ENCODE peak calls at places on chromosomes 1 and 21, in eight cellular contexts. One of them, this sample, is unnamed.

GRCh38 chr1:116915182-116915611 is 5.5 kb downstream of the PTGFRN start:
- DNase-seq in H1: no peak
- DNase-seq in DND-41: no peak
- DNase-seq in IMR-90: no peak
- DNase-seq in mammary epithelial cell: peak
- DNase-seq in GM23248: peak
- DNase-seq in neuronal stem cell: no peak
- DNase-seq in mesendoderm: no peak
- DNase-seq in this sample: no peak

GRCh38 chr1:201456499-201457309 is 12.3 kb downstream of the PHLDA3 start:
- DNase-seq in neuronal stem cell: no peak
- DNase-seq in mesendoderm: peak
- DNase-seq in H1: no peak
- DNase-seq in GM23248: peak
- DNase-seq in IMR-90: peak
- DNase-seq in DND-41: no peak
- DNase-seq in mammary epithelial cell: peak
- DNase-seq in this sample: no peak

GRCh38 chr1:97920275-97920831 is 481 bp downstream of the DPYD start:
- DNase-seq in GM23248: peak
- DNase-seq in H1: no peak
- DNase-seq in IMR-90: peak
- DNase-seq in neuronal stem cell: no peak
- DNase-seq in DND-41: no peak
- DNase-seq in mesendoderm: peak
- DNase-seq in mammary epithelial cell: peak
- DNase-seq in this sample: no peak

GRCh38 chr21:43667191-43667904 is 8.0 kb downstream of the RRP1B start:
- DNase-seq in DND-41: no peak
- DNase-seq in mesendoderm: no peak
- DNase-seq in neuronal stem cell: no peak
- DNase-seq in mammary epithelial cell: peak
- DNase-seq in GM23248: peak
- DNase-seq in H1: no peak
- DNase-seq in IMR-90: peak
- DNase-seq in this sample: no peak

GRCh38 chr1:55464550-55464949 is 249.4 kb upstream of the USP24 start:
- DNase-seq in H1: no peak
- DNase-seq in mammary epithelial cell: no peak
- DNase-seq in DND-41: no peak
- DNase-seq in IMR-90: no peak
- DNase-seq in GM23248: no peak
- DNase-seq in mesendoderm: no peak
- DNase-seq in neuronal stem cell: no peak
- DNase-seq in this sample: no peak

GRCh38 chr1:228455715-228456114 is 31.5 kb upstream of the RNF187 start:
- DNase-seq in GM23248: peak
- DNase-seq in neuronal stem cell: no peak
- DNase-seq in DND-41: no peak
- DNase-seq in mesendoderm: no peak
- DNase-seq in IMR-90: peak
- DNase-seq in H1: no peak
- DNase-seq in mammary epithelial cell: no peak
- DNase-seq in this sample: no peak

GRCh38 chr1:40341509-40342380 is 24.7 kb upstream of the COL9A2 start:
- DNase-seq in neuronal stem cell: no peak
- DNase-seq in DND-41: no peak
- DNase-seq in mesendoderm: no peak
- DNase-seq in mammary epithelial cell: no peak
- DNase-seq in H1: no peak
- DNase-seq in GM23248: no peak
- DNase-seq in IMR-90: no peak
- DNase-seq in this sample: no peak

GRCh38 chr21:34598931-34599400 is 15.9 kb downstream of the RCAN1 start:
- DNase-seq in DND-41: no peak
- DNase-seq in IMR-90: peak
- DNase-seq in H1: no peak
- DNase-seq in GM23248: peak
- DNase-seq in mammary epithelial cell: peak
- DNase-seq in neuronal stem cell: no peak
- DNase-seq in mesendoderm: no peak
- DNase-seq in this sample: no peak

GRCh38 chr1:36540056-36540455 is 57.3 kb upstream of the CSF3R start:
- DNase-seq in mesendoderm: no peak
- DNase-seq in DND-41: no peak
- DNase-seq in IMR-90: no peak
- DNase-seq in GM23248: no peak
- DNase-seq in neuronal stem cell: no peak
- DNase-seq in H1: no peak
- DNase-seq in mammary epithelial cell: no peak
- DNase-seq in this sample: no peak

GRCh38 chr21:38267991-38268858 is 11.4 kb downstream of the KCNJ15 start:
- DNase-seq in GM23248: peak
- DNase-seq in neuronal stem cell: no peak
- DNase-seq in H1: no peak
- DNase-seq in DND-41: no peak
- DNase-seq in mammary epithelial cell: peak
- DNase-seq in IMR-90: no peak
- DNase-seq in mesendoderm: no peak
- DNase-seq in this sample: no peak

GRCh38 chr21:46626536-46627302 is 8.8 kb upstream of the PRMT2 start:
- DNase-seq in IMR-90: no peak
- DNase-seq in mammary epithelial cell: no peak
- DNase-seq in GM23248: no peak
- DNase-seq in neuronal stem cell: no peak
- DNase-seq in DND-41: no peak
- DNase-seq in H1: no peak
- DNase-seq in mesendoderm: no peak
- DNase-seq in this sample: no peak

GRCh38 chr1:169348356-169349036 is 19.1 kb downstream of the NME7 start:
- DNase-seq in mesendoderm: peak
- DNase-seq in H1: no peak
- DNase-seq in GM23248: peak
- DNase-seq in DND-41: peak
- DNase-seq in IMR-90: peak
- DNase-seq in neuronal stem cell: peak
- DNase-seq in mammary epithelial cell: peak
- DNase-seq in this sample: peak

GRCh38 chr1:85708826-85709222 is 591 bp upstream of the ZNHIT6 start:
- DNase-seq in neuronal stem cell: no peak
- DNase-seq in IMR-90: no peak
- DNase-seq in mesendoderm: no peak
- DNase-seq in mammary epithelial cell: no peak
- DNase-seq in GM23248: no peak
- DNase-seq in DND-41: no peak
- DNase-seq in H1: no peak
- DNase-seq in this sample: no peak
- H3K4me3 ChIP-seq in neuronal stem cell: peak
- H3K4me3 ChIP-seq in IMR-90: no peak
- H3K4me3 ChIP-seq in mesendoderm: no peak
- H3K4me3 ChIP-seq in mammary epithelial cell: peak
- H3K4me3 ChIP-seq in GM23248: peak
- H3K4me3 ChIP-seq in DND-41: peak
- H3K4me3 ChIP-seq in H1: no peak
- H3K4me3 ChIP-seq in this sample: peak

DNA sequence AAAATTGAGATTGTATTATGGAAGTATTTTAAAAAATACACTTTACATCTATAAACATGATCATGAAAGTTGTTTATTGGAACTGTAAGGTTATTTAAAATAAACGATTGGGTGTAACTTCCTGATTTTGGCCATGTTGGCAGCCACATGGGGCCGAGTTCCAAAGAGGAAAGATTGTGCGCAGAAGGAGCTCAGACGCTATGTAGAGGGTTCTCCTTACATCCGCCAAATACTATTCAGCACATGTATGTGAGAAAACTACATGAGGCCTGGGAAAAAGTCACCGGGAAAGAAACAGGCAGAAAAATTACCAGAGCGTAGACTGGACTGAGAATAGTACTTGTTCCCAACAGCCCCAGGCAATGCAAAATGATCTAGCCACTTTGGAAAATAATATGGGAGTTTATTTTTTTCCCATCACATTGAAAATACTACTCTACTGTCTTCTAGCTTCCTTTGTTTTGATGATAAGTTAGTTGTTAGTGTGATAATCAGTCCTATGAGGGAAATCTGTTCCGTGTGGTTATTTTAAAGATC is 35.7 kb upstream of the B3GALT2 start:
- DNase-seq in H1: no peak
- DNase-seq in neuronal stem cell: no peak
- DNase-seq in IMR-90: peak
- DNase-seq in mesendoderm: no peak
- DNase-seq in GM23248: no peak
- DNase-seq in mammary epithelial cell: no peak
- DNase-seq in DND-41: no peak
- DNase-seq in this sample: no peak
- H3K9ac ChIP-seq in H1: no peak
- H3K9ac ChIP-seq in neuronal stem cell: no peak
- H3K9ac ChIP-seq in IMR-90: no peak
- H3K9ac ChIP-seq in mesendoderm: no peak
- H3K9ac ChIP-seq in GM23248: no peak
- H3K9ac ChIP-seq in mammary epithelial cell: no peak
- H3K9ac ChIP-seq in DND-41: no peak
- H3K9ac ChIP-seq in this sample: no peak

GRCh38 chr1:236150291-236150940 is 8.1 kb downstream of the GPR137B start:
- DNase-seq in neuronal stem cell: no peak
- DNase-seq in IMR-90: no peak
- DNase-seq in mammary epithelial cell: no peak
- DNase-seq in GM23248: no peak
- DNase-seq in DND-41: no peak
- DNase-seq in mesendoderm: no peak
- DNase-seq in H1: no peak
- DNase-seq in this sample: no peak
- H3K27ac ChIP-seq in neuronal stem cell: no peak
- H3K27ac ChIP-seq in IMR-90: no peak
- H3K27ac ChIP-seq in mammary epithelial cell: no peak
- H3K27ac ChIP-seq in GM23248: no peak
- H3K27ac ChIP-seq in DND-41: no peak
- H3K27ac ChIP-seq in mesendoderm: no peak
- H3K27ac ChIP-seq in H1: no peak
- H3K27ac ChIP-seq in this sample: peak

DNA sequence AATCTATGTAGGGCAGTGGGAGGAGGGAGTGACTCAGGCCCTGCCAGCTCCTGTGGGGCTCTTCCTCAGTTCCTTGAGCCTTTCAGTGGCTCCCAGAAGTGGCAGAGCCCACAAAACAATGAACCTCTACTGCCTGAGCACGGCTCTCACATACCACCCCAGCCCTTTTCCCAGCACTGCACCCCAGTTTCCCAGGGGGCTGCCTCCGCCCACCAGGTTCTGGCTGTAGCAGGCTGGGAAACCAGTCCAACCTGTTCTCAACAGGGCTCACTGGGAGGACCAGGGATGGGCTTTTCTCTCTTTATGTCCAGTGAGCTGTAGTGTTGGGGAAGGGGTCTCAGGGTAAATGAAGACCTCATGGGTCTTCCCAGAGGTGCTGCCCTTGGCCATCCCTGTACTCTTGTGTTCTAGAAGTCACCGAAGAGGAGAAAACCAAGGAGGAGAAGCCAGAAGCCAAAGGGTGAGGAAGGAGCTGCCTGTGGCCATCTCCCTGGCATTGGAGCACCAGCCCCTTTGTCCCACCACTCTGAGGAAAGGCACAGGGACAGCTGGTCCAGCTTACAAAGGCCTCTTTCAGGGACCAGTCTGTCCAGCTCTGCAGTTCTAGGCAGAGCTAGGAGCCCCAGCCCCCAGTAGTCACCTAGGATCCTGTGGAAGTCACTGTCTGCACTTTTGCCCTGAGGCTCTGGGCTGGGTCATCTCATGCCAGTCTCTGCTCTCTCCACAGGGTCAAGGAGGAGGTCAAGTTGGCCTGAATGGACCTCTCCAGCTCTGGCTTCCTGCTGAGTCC is 3.5 kb downstream of the MARCKSL1 start:
- DNase-seq in GM23248: no peak
- DNase-seq in DND-41: peak
- DNase-seq in mesendoderm: peak
- DNase-seq in mammary epithelial cell: peak
- DNase-seq in neuronal stem cell: no peak
- DNase-seq in H1: no peak
- DNase-seq in IMR-90: no peak
- DNase-seq in this sample: no peak
- H3K4me3 ChIP-seq in GM23248: no peak
- H3K4me3 ChIP-seq in DND-41: no peak
- H3K4me3 ChIP-seq in mesendoderm: no peak
- H3K4me3 ChIP-seq in mammary epithelial cell: no peak
- H3K4me3 ChIP-seq in neuronal stem cell: no peak
- H3K4me3 ChIP-seq in H1: peak
- H3K4me3 ChIP-seq in IMR-90: no peak
- H3K4me3 ChIP-seq in this sample: no peak

GRCh38 chr21:42247716-42248115 is 28.8 kb downstream of the ABCG1 start:
- DNase-seq in DND-41: no peak
- DNase-seq in mesendoderm: no peak
- DNase-seq in IMR-90: no peak
- DNase-seq in mammary epithelial cell: no peak
- DNase-seq in GM23248: no peak
- DNase-seq in neuronal stem cell: no peak
- DNase-seq in H1: no peak
- DNase-seq in this sample: no peak
- H3K9ac ChIP-seq in DND-41: no peak
- H3K9ac ChIP-seq in mesendoderm: no peak
- H3K9ac ChIP-seq in IMR-90: no peak
- H3K9ac ChIP-seq in mammary epithelial cell: no peak
- H3K9ac ChIP-seq in GM23248: no peak
- H3K9ac ChIP-seq in neuronal stem cell: no peak
- H3K9ac ChIP-seq in H1: no peak
- H3K9ac ChIP-seq in this sample: no peak

DNA sequence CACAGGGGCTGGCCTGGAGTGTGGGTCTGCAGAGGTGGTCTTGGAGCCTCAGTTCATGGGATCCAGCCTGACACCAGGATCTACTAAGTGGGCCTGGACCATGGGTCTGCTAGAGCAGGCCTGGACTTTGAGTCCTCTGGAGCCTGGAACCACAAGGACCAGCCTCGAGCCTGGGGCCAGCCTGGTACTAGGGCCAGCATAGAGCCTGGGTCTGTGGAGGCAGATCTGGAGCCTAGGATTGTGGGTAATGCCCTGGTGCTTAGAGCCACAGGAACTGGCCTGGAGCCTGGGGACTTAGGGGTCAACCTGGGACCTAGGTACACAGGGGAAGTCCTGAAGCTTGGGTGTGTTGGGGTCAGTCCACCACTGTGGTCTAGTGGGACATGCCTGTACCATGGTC is 12.7 kb downstream of the LORICRIN start:
- DNase-seq in GM23248: no peak
- DNase-seq in mammary epithelial cell: no peak
- DNase-seq in H1: no peak
- DNase-seq in mesendoderm: no peak
- DNase-seq in neuronal stem cell: no peak
- DNase-seq in IMR-90: no peak
- DNase-seq in DND-41: no peak
- DNase-seq in this sample: no peak
- H3K27ac ChIP-seq in GM23248: no peak
- H3K27ac ChIP-seq in mammary epithelial cell: no peak
- H3K27ac ChIP-seq in H1: no peak
- H3K27ac ChIP-seq in mesendoderm: no peak
- H3K27ac ChIP-seq in neuronal stem cell: no peak
- H3K27ac ChIP-seq in IMR-90: no peak
- H3K27ac ChIP-seq in DND-41: no peak
- H3K27ac ChIP-seq in this sample: no peak

DNA sequence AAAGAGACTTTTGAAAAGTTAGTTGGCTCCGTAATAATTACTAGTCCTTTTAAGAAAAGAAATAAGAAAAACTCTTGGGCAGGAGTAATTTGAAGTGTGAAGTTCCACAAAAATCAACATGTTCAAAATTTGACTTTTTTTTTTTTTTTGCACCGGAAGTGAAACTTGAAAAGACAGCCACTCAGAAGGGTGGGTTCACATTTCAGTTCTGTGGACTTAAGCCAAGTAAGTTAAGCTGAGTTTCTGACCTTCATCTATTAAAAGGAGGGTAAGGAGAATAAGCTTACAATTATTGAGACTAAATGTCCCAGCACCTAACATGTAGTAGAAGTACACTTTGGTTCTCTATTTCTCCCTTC is 11.0 kb downstream of the RO60 start:
- DNase-seq in neuronal stem cell: no peak
- DNase-seq in GM23248: no peak
- DNase-seq in IMR-90: no peak
- DNase-seq in DND-41: no peak
- DNase-seq in mammary epithelial cell: no peak
- DNase-seq in H1: no peak
- DNase-seq in mesendoderm: no peak
- DNase-seq in this sample: no peak
- H3K4me3 ChIP-seq in neuronal stem cell: no peak
- H3K4me3 ChIP-seq in GM23248: no peak
- H3K4me3 ChIP-seq in IMR-90: no peak
- H3K4me3 ChIP-seq in DND-41: no peak
- H3K4me3 ChIP-seq in mammary epithelial cell: no peak
- H3K4me3 ChIP-seq in H1: no peak
- H3K4me3 ChIP-seq in mesendoderm: no peak
- H3K4me3 ChIP-seq in this sample: peak

This sample was measured in SK-N-MC.